ENCODE peak calls at places on chromosomes 11 and 22, in nine cellular contexts. One of them, this sample, is unnamed.
A peak's percentile ranks its signal among the peaks of the same experiment; 100 is the strongest.

GRCh38 chr11:1735271-1735670 is 15.1 kb downstream of the IFITM10 start:
- DNase-seq in uterus: no peak
- DNase-seq in stomach: no peak
- DNase-seq in Panc1: no peak
- DNase-seq in fibroblast of lung: no peak
- DNase-seq in adipocyte: no peak
- DNase-seq in small intestine: no peak
- DNase-seq in aorta: peak; percentile 57
- DNase-seq in A549: no peak
- DNase-seq in this sample: no peak

GRCh38 chr11:66327171-66328035 is 8.8 kb downstream of the RIN1 start:
- DNase-seq in uterus: no peak
- DNase-seq in stomach: no peak
- DNase-seq in Panc1: no peak
- DNase-seq in fibroblast of lung: peak; percentile 67
- DNase-seq in adipocyte: peak; percentile 73
- DNase-seq in small intestine: no peak
- DNase-seq in aorta: peak; percentile 63
- DNase-seq in A549: no peak
- DNase-seq in this sample: no peak

GRCh38 chr11:134578807-134579708 is 167.0 kb upstream of the B3GAT1 start:
- DNase-seq in uterus: no peak
- DNase-seq in stomach: no peak
- DNase-seq in Panc1: no peak
- DNase-seq in fibroblast of lung: no peak
- DNase-seq in adipocyte: no peak
- DNase-seq in small intestine: peak; percentile 29
- DNase-seq in aorta: peak; percentile 67
- DNase-seq in A549: no peak
- DNase-seq in this sample: no peak

GRCh38 chr11:132539590-132540368 is 992.5 kb downstream of the OPCML start:
- DNase-seq in uterus: no peak
- DNase-seq in stomach: no peak
- DNase-seq in Panc1: no peak
- DNase-seq in fibroblast of lung: no peak
- DNase-seq in adipocyte: no peak
- DNase-seq in small intestine: no peak
- DNase-seq in aorta: no peak
- DNase-seq in A549: no peak
- DNase-seq in this sample: no peak

GRCh38 chr11:22792497-22792896 is 37.1 kb downstream of the SVIP start:
- DNase-seq in uterus: no peak
- DNase-seq in stomach: no peak
- DNase-seq in Panc1: peak; percentile 48
- DNase-seq in fibroblast of lung: peak; percentile 82
- DNase-seq in adipocyte: peak; percentile 39
- DNase-seq in small intestine: peak; percentile 8
- DNase-seq in aorta: no peak
- DNase-seq in A549: no peak
- DNase-seq in this sample: no peak

GRCh38 chr11:74019104-74019738 is 10.3 kb upstream of the UCP3 start:
- DNase-seq in uterus: no peak
- DNase-seq in stomach: peak; percentile 69
- DNase-seq in Panc1: no peak
- DNase-seq in fibroblast of lung: peak; percentile 3
- DNase-seq in adipocyte: no peak
- DNase-seq in small intestine: peak; percentile 84
- DNase-seq in aorta: no peak
- DNase-seq in A549: no peak
- DNase-seq in this sample: peak; percentile 54

GRCh38 chr11:32385998-32386397 is 49.3 kb downstream of the WT1 start:
- DNase-seq in uterus: peak; percentile 41
- DNase-seq in stomach: no peak
- DNase-seq in Panc1: no peak
- DNase-seq in fibroblast of lung: peak; percentile 37
- DNase-seq in adipocyte: peak; percentile 9
- DNase-seq in small intestine: peak; percentile 25
- DNase-seq in aorta: no peak
- DNase-seq in A549: peak; percentile 61
- DNase-seq in this sample: no peak

GRCh38 chr11:74459584-74459983 is 7.8 kb downstream of the KCNE3 start:
- DNase-seq in uterus: no peak
- DNase-seq in stomach: no peak
- DNase-seq in Panc1: no peak
- DNase-seq in fibroblast of lung: no peak
- DNase-seq in adipocyte: no peak
- DNase-seq in small intestine: no peak
- DNase-seq in aorta: no peak
- DNase-seq in A549: no peak
- DNase-seq in this sample: no peak

GRCh38 chr11:60985991-60986915 is 14.8 kb downstream of the CD6 start:
- DNase-seq in uterus: no peak
- DNase-seq in stomach: peak; percentile 76
- DNase-seq in Panc1: no peak
- DNase-seq in fibroblast of lung: peak; percentile 51
- DNase-seq in adipocyte: peak; percentile 8
- DNase-seq in small intestine: peak; percentile 56
- DNase-seq in aorta: no peak
- DNase-seq in A549: no peak
- DNase-seq in this sample: no peak

DNA sequence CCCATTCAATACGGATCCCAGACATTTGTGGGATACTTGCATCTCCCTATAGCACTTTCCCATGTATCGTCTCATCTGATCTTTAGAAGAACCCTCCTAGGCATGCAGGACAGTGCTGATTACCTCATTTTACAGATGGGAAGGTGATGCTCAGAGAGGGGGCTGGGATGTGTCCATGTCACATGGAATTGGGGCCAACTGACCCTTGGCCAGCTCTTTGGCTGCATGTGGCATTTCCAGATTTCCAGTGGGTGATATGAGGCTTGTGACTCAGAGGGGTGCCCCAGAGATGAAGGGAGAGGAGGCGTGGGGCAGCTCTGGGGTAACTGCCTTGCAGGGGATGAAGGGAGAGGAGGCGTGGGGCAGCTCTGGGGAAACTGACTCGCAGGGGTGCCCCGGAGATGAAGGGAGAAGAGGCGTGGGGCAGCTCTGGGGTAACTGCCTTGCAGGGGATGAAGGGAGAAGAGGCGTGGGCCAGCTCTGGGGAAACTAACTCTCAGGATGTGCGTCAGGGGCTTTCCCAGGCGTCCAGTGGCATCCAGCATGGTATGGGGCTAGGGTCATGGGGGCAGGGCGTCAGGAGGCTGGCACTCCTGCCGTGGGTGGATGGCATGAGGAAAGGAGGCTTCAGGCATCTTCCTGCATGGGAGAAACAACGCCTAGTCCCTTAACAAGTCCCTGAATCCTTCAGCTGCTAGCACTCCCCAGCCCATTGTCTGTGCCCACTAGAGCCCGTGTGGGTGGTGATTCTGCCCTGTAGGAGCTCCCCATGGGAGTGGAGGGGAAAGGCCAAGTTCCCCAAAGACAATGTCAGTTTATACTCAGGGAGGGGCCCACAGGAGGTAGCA is 11.9 kb upstream of the CERK start:
- DNase-seq in uterus: no peak
- DNase-seq in stomach: no peak
- DNase-seq in Panc1: no peak
- DNase-seq in fibroblast of lung: no peak
- DNase-seq in adipocyte: no peak
- DNase-seq in small intestine: no peak
- DNase-seq in aorta: no peak
- DNase-seq in A549: no peak
- DNase-seq in this sample: no peak
- H3K4me1 ChIP-seq in uterus: no peaks in the 10 kb centered on the region
- H3K4me1 ChIP-seq in stomach: peaks cover 53% of the 10 kb centered on the region
- H3K4me1 ChIP-seq in Panc1: peaks cover 12% of the 10 kb centered on the region
- H3K4me1 ChIP-seq in fibroblast of lung: peaks cover 31% of the 10 kb centered on the region
- H3K4me1 ChIP-seq in adipocyte: peaks cover 34% of the 10 kb centered on the region
- H3K4me1 ChIP-seq in small intestine: peaks cover 23% of the 10 kb centered on the region
- H3K4me1 ChIP-seq in aorta: no peaks in the 10 kb centered on the region
- H3K4me1 ChIP-seq in A549: peaks cover 39% of the 10 kb centered on the region
- H3K4me1 ChIP-seq in this sample: peaks cover 8% of the 10 kb centered on the region

DNA sequence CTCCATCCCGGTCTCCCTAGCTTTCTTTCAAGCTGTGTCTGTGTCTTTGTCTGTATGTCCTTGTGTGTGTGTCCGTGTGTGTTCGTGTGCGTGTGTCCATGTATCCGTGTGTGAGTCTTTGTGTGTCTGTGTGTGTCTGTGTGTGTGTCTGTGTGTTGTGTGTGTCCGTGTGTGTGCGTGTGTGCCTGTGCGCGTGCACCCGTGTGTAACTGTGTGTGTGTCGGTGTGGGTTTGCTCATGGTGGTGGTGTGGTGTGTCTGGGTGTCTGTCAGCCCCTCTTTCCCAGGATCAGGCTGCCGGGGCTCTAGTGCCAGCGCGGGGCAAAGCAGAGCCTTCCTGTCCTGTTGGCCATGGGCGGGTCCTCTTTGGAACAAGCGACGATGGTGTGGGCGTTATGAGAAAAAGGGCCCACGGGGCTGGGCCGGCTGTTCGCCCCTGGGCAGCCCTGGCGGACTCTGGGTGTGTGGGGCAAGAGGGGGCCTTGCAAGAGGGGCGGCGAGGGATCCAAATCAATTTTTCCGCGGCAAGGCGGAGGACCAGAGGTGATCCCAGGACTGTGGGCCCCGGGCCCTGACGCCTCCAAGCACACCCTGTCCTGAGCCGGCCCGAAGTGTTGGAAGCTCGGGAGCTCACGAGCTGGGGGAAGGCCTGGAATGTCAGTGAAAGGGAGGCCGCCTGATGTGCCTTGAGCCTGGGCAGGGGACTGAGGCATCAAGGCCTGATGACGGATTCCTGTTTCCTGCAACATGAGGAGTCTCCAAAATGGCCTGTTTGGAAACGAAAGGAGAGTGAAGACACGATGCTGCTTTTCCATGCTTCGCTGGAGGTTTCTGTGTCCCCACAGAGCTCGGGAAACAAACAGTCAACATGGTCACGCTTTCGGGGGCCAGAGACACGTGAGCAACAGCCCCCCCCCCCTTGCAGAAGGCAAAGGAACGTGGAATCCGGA is 3929.2 kb upstream of the OR11H1 start:
- DNase-seq in uterus: no peak
- DNase-seq in stomach: no peak
- DNase-seq in Panc1: no peak
- DNase-seq in fibroblast of lung: no peak
- DNase-seq in adipocyte: no peak
- DNase-seq in small intestine: no peak
- DNase-seq in aorta: no peak
- DNase-seq in A549: no peak
- DNase-seq in this sample: no peak
- H3K9me3 ChIP-seq in uterus: no peaks in the 10 kb centered on the region
- H3K9me3 ChIP-seq in stomach: peaks cover 27% of the 10 kb centered on the region
- H3K9me3 ChIP-seq in Panc1: no peaks in the 10 kb centered on the region
- H3K9me3 ChIP-seq in fibroblast of lung: no peaks in the 10 kb centered on the region
- H3K9me3 ChIP-seq in adipocyte: no peaks in the 10 kb centered on the region
- H3K9me3 ChIP-seq in small intestine: peaks cover 12% of the 10 kb centered on the region
- H3K9me3 ChIP-seq in aorta: peaks cover 4% of the 10 kb centered on the region
- H3K9me3 ChIP-seq in A549: no peaks in the 10 kb centered on the region
- H3K9me3 ChIP-seq in this sample: peaks cover 2% of the 10 kb centered on the region

GRCh38 chr11:111331711-111332479 is 33.5 kb downstream of the POU2AF3 start:
- DNase-seq in uterus: no peak
- DNase-seq in stomach: no peak
- DNase-seq in Panc1: no peak
- DNase-seq in fibroblast of lung: peak; percentile 82
- DNase-seq in adipocyte: peak; percentile 67
- DNase-seq in small intestine: no peak
- DNase-seq in aorta: no peak
- DNase-seq in A549: no peak
- DNase-seq in this sample: no peak
- H3K4me1 ChIP-seq in uterus: no peaks in the 10 kb centered on the region
- H3K4me1 ChIP-seq in stomach: peaks cover 76% of the 10 kb centered on the region
- H3K4me1 ChIP-seq in Panc1: no peaks in the 10 kb centered on the region
- H3K4me1 ChIP-seq in fibroblast of lung: no peaks in the 10 kb centered on the region
- H3K4me1 ChIP-seq in adipocyte: peaks cover 60% of the 10 kb centered on the region
- H3K4me1 ChIP-seq in small intestine: peaks cover 11% of the 10 kb centered on the region
- H3K4me1 ChIP-seq in aorta: peaks cover 7% of the 10 kb centered on the region
- H3K4me1 ChIP-seq in A549: peaks cover 22% of the 10 kb centered on the region
- H3K4me1 ChIP-seq in this sample: peaks cover 62% of the 10 kb centered on the region

GRCh38 chr22:44130076-44130711 is 50.5 kb upstream of the PARVG start:
- DNase-seq in uterus: no peak
- DNase-seq in stomach: no peak
- DNase-seq in Panc1: no peak
- DNase-seq in fibroblast of lung: peak; percentile 27
- DNase-seq in adipocyte: no peak
- DNase-seq in small intestine: no peak
- DNase-seq in aorta: peak; percentile 50
- DNase-seq in A549: no peak
- DNase-seq in this sample: no peak
- H3K9me3 ChIP-seq in uterus: no peaks in the 10 kb centered on the region
- H3K9me3 ChIP-seq in stomach: no peaks in the 10 kb centered on the region
- H3K9me3 ChIP-seq in Panc1: no peaks in the 10 kb centered on the region
- H3K9me3 ChIP-seq in fibroblast of lung: no peaks in the 10 kb centered on the region
- H3K9me3 ChIP-seq in adipocyte: peaks cover 9% of the 10 kb centered on the region
- H3K9me3 ChIP-seq in small intestine: no peaks in the 10 kb centered on the region
- H3K9me3 ChIP-seq in aorta: peaks cover 9% of the 10 kb centered on the region
- H3K9me3 ChIP-seq in A549: peaks cover 5% of the 10 kb centered on the region
- H3K9me3 ChIP-seq in this sample: no peaks in the 10 kb centered on the region

GRCh38 chr11:8720868-8721739 is 38.5 kb downstream of the RPL27A start:
- DNase-seq in uterus: no peak
- DNase-seq in stomach: peak; percentile 73
- DNase-seq in Panc1: no peak
- DNase-seq in fibroblast of lung: no peak
- DNase-seq in adipocyte: no peak
- DNase-seq in small intestine: peak; percentile 61
- DNase-seq in aorta: no peak
- DNase-seq in A549: no peak
- DNase-seq in this sample: no peak
- H3K4me1 ChIP-seq in uterus: peaks cover 25% of the 10 kb centered on the region
- H3K4me1 ChIP-seq in stomach: peaks cover 71% of the 10 kb centered on the region
- H3K4me1 ChIP-seq in Panc1: peaks cover 26% of the 10 kb centered on the region
- H3K4me1 ChIP-seq in fibroblast of lung: peaks cover 62% of the 10 kb centered on the region
- H3K4me1 ChIP-seq in adipocyte: peaks cover 69% of the 10 kb centered on the region
- H3K4me1 ChIP-seq in small intestine: peaks cover 2% of the 10 kb centered on the region
- H3K4me1 ChIP-seq in aorta: peaks cover 10% of the 10 kb centered on the region
- H3K4me1 ChIP-seq in A549: peaks cover 57% of the 10 kb centered on the region
- H3K4me1 ChIP-seq in this sample: peaks cover 47% of the 10 kb centered on the region